ENCODE peak calls at places on chromosomes 16 and 17, in six cellular contexts. B is AG04450, A is NCI-H774, M is IMR-90, G is sigmoid colon, V is nucleus accumbens. Z is an unnamed sample.

GRCh38 chr17:77356109-77356689 is 215.4 kb downstream of the SEC14L1 start:
- DNase-seq in B (no peak), V (no peak), M (no peak), G (peak; percentile 62), A (peak; percentile 39), Z (peak; percentile 10)

GRCh38 chr17:39872700-39873099 is 4.7 kb downstream of the ZPBP2 start:
- DNase-seq in G (no peak), A (no peak), M (peak; percentile 31), B (peak; percentile 11), V (no peak), Z (no peak)

GRCh38 chr17:83106036-83106577 is 26.7 kb downstream of the METRNL start:
- DNase-seq in V (no peak), B (no peak), A (no peak), G (no peak), M (no peak), Z (no peak)

GRCh38 chr16:57846078-57846697 is 43.9 kb upstream of the KIFC3 start:
- DNase-seq in V (no peak), B (no peak), M (no peak), A (no peak), G (no peak), Z (no peak)

GRCh38 chr16:15041260-15042011 is 14.4 kb downstream of the NTAN1 start:
- DNase-seq in V (peak; percentile 54), A (no peak), M (peak; percentile 48), B (no peak), G (peak; percentile 87), Z (peak; percentile 76)

GRCh38 chr16:57590654-57591085 is 37.8 kb upstream of the ADGRG1 start:
- DNase-seq in B (no peak), M (peak; percentile 80), G (no peak), V (no peak), A (no peak), Z (peak; percentile 9)

GRCh38 chr17:62596662-62597061 is 30.8 kb upstream of the MRC2 start:
- DNase-seq in G (no peak), A (no peak), V (no peak), B (no peak), M (no peak), Z (no peak)

GRCh38 chr17:76827736-76828135 is 40.5 kb upstream of the MGAT5B start:
- DNase-seq in M (no peak), B (no peak), V (no peak), G (no peak), A (no peak), Z (no peak)

GRCh38 chr17:1177099-1177996 is 2.4 kb downstream of the ABR start:
- DNase-seq in A (no peak), V (no peak), B (no peak), M (peak; percentile 44), G (no peak), Z (no peak)

GRCh38 chr16:534089-534635 is 6.7 kb downstream of the CAPN15 start:
- DNase-seq in M (no peak), A (no peak), B (no peak), G (no peak), V (no peak), Z (peak; percentile 71)